ENCODE peak calls at places on chromosomes 1 and 21, in eight cellular contexts. S is T follicular helper cell; G is NCI-H510A treated with DMSO at 0.1 percent for 48 hours; J is AG04450; I is stimulated activated CD4-positive, alpha-beta T cell treated with anti-CD3 and anti-CD28 coated beads, Interleukin-4, amount 100 ng/mL, for 24 hours; B is EL; D is WERI-Rb-1; F is astrocyte of the spinal cord. M is an unnamed sample.

GRCh38 chr1:10299174-10299573 is 88.8 kb downstream of the KIF1B start:
- DNase-seq in S (no peak), G (no peak), J (no peak), I (no peak), B (no peak), D (no peak), F (no peak), M (no peak)

GRCh38 chr1:116682641-116683221 is 15.2 kb upstream of the IGSF3 start:
- DNase-seq in S (no peak), G (no peak), J (no peak), I (no peak), B (no peak), D (no peak), F (no peak), M (no peak)

GRCh38 chr1:208203127-208203847 is 40.9 kb downstream of the PLXNA2 start:
- DNase-seq in S (no peak), G (peak), J (no peak), I (no peak), B (peak), D (no peak), F (peak), M (peak)

GRCh38 chr1:31239653-31240241 is at the start of gene NKAIN1:
- DNase-seq in S (no peak), G (peak), J (no peak), I (no peak), B (peak), D (peak), F (no peak), M (peak)

GRCh38 chr1:219066631-219067349 is 106.9 kb upstream of the LYPLAL1 start:
- DNase-seq in S (no peak), G (no peak), J (no peak), I (no peak), B (peak), D (no peak), F (peak), M (no peak)

GRCh38 chr1:28582248-28582615 is 9.8 kb upstream of the RAB42 start:
- DNase-seq in S (no peak), G (peak), J (no peak), I (no peak), B (peak), D (no peak), F (peak), M (peak)

GRCh38 chr1:3491291-3492246 is 37.1 kb downstream of the ARHGEF16 start:
- DNase-seq in S (peak), G (peak), J (no peak), I (peak), B (peak), D (peak), F (peak), M (peak)

GRCh38 chr1:233061265-233061664 is 110.9 kb downstream of the NTPCR start:
- DNase-seq in S (no peak), G (peak), J (no peak), I (no peak), B (no peak), D (no peak), F (no peak), M (no peak)

GRCh38 chr21:31898898-31899630 is 26.2 kb downstream of the HUNK start:
- DNase-seq in S (no peak), G (no peak), J (no peak), I (no peak), B (no peak), D (no peak), F (no peak), M (no peak)

GRCh38 chr1:23824711-23825075 is 536 bp downstream of the HMGCL start:
- DNase-seq in S (no peak), G (no peak), J (no peak), I (no peak), B (no peak), D (no peak), F (no peak), M (no peak)

GRCh38 chr1:112298558-112298957 is 97.5 kb upstream of the CTTNBP2NL start:
- DNase-seq in S (peak), G (no peak), J (peak), I (peak), B (peak), D (peak), F (peak), M (no peak)

GRCh38 chr1:14878124-14878523 is 275.4 kb upstream of the TMEM51 start:
- DNase-seq in S (no peak), G (no peak), J (no peak), I (no peak), B (no peak), D (no peak), F (no peak), M (no peak)

GRCh38 chr1:39046811-39047210 is 20.7 kb downstream of the NDUFS5 start:
- DNase-seq in S (no peak), G (no peak), J (no peak), I (no peak), B (no peak), D (no peak), F (no peak), M (no peak)

GRCh38 chr1:53810497-53810896 is 27.6 kb downstream of the NDC1 start:
- DNase-seq in S (no peak), G (no peak), J (no peak), I (no peak), B (no peak), D (no peak), F (no peak), M (no peak)

GRCh38 chr1:10170362-10170665 is 40.1 kb upstream of the KIF1B start:
- DNase-seq in S (no peak), G (no peak), J (no peak), I (peak), B (no peak), D (no peak), F (peak), M (no peak)

GRCh38 chr1:195278644-195279043 is 1329.6 kb downstream of the KCNT2 start:
- DNase-seq in S (no peak), G (no peak), J (no peak), I (no peak), B (no peak), D (no peak), F (no peak), M (no peak)

GRCh38 chr1:91697322-91698260 is 188.4 kb downstream of the TGFBR3 start:
- DNase-seq in S (peak), G (no peak), J (no peak), I (peak), B (peak), D (no peak), F (peak), M (no peak)

GRCh38 chr1:155379180-155379876 is 58.6 kb downstream of the RUSC1 start:
- DNase-seq in S (no peak), G (no peak), J (no peak), I (no peak), B (peak), D (no peak), F (peak), M (no peak)

GRCh38 chr1:228172591-228173527 is 7.3 kb downstream of the IBA57 start:
- DNase-seq in S (no peak), G (no peak), J (no peak), I (no peak), B (no peak), D (no peak), F (no peak), M (no peak)

GRCh38 chr1:59952065-59952464 is 25.5 kb upstream of the CYP2J2 start:
- DNase-seq in S (no peak), G (no peak), J (no peak), I (no peak), B (peak), D (no peak), F (no peak), M (no peak)

M was measured in NCI-H2227 treated with DMSO at 0.1 percent for 48 hours.